ENCODE peak calls at places on chromosomes 3 and 15, in eight cellular contexts. S is GM10248, E is tibial nerve, G is fibroblast of pulmonary artery, F is right lobe of liver, W is epithelial cell of esophagus, O is fibroblast of the aortic adventitia, H is psoas muscle. L is an unnamed sample.

GRCh38 chr3:36906504-36907149 is 38.2 kb downstream of the TRANK1 start:
- DNase-seq in E (no peak), O (peak; percentile 68), S (no peak), H (no peak), F (no peak), W (peak; percentile 54), G (peak; percentile 89), L (peak; percentile 9)

GRCh38 chr15:89937365-89938355 is 24.9 kb upstream of the ARPIN start:
- DNase-seq in H (no peak), F (no peak), E (no peak), W (peak; percentile 43), G (no peak), O (no peak), S (no peak), L (no peak)

GRCh38 chr3:41200669-41201021 is 1.3 kb downstream of the CTNNB1 start:
- DNase-seq in W (peak; percentile 43), E (no peak), S (no peak), O (peak; percentile 38), G (peak; percentile 55), F (no peak), H (no peak), L (peak; percentile 49)

GRCh38 chr3:59593380-59593779 is 543.6 kb upstream of the CFAP20DC start:
- DNase-seq in W (no peak), F (no peak), H (no peak), G (no peak), O (no peak), S (no peak), E (no peak), L (no peak)

GRCh38 chr3:115146032-115146417 is 1.1 kb downstream of the ZBTB20 start:
- DNase-seq in S (peak; percentile 19), E (no peak), G (peak; percentile 77), H (peak; percentile 58), O (peak; percentile 70), F (no peak), W (peak; percentile 84), L (peak; percentile 47)

GRCh38 chr3:150547045-150547753 is 612 bp downstream of the EIF2A start:
- DNase-seq in H (no peak), G (peak; percentile 29), W (peak; percentile 40), S (no peak), O (peak; percentile 46), F (no peak), E (no peak), L (peak; percentile 27)

GRCh38 chr15:74417230-74417629 is 16.5 kb downstream of the SEMA7A start:
- DNase-seq in S (no peak), H (no peak), E (no peak), O (peak; percentile 61), F (no peak), W (peak; percentile 60), G (peak; percentile 61), L (no peak)

GRCh38 chr15:66852064-66852905 is 150.2 kb downstream of the SMAD6 start:
- DNase-seq in E (no peak), F (no peak), W (no peak), S (no peak), G (no peak), O (no peak), H (no peak), L (no peak)

GRCh38 chr3:10983219-10983916 is 9.2 kb upstream of the SLC6A1 start:
- DNase-seq in W (peak; percentile 63), S (peak; percentile 62), E (no peak), G (peak; percentile 42), H (no peak), O (peak; percentile 41), F (no peak), L (peak; percentile 61)

GRCh38 chr15:94080416-94080815 is 150.9 kb upstream of the MCTP2 start:
- DNase-seq in S (no peak), H (peak; percentile 86), G (no peak), E (peak; percentile 51), W (peak; percentile 94), O (peak; percentile 81), F (no peak), L (peak; percentile 92)

GRCh38 chr3:73572371-73572770 is 52.4 kb downstream of the PDZRN3 start:
- DNase-seq in G (no peak), H (no peak), S (no peak), E (no peak), W (no peak), F (no peak), O (no peak), L (peak; percentile 1)

GRCh38 chr15:74461847-74462511 is 1.0 kb upstream of the UBL7 start:
- DNase-seq in E (no peak), O (peak; percentile 6), G (no peak), S (no peak), W (peak; percentile 12), F (no peak), H (no peak), L (no peak)

GRCh38 chr15:41878355-41878699 is 15.5 kb downstream of the SPTBN5 start:
- DNase-seq in F (no peak), G (no peak), O (no peak), S (no peak), E (no peak), H (peak; percentile 68), W (no peak), L (no peak)

GRCh38 chr15:31384568-31384967 is 57.9 kb downstream of the KLF13 start:
- DNase-seq in E (no peak), F (no peak), H (no peak), S (no peak), G (no peak), O (no peak), W (peak; percentile 63), L (no peak)

GRCh38 chr15:69081310-69082004 is 67.0 kb downstream of the NOX5 start:
- DNase-seq in H (peak; percentile 87), O (peak; percentile 78), F (no peak), E (peak; percentile 30), W (no peak), G (peak; percentile 90), S (no peak), L (no peak)

GRCh38 chr3:158074591-158074990 is 31.6 kb downstream of the SHOX2 start:
- DNase-seq in O (no peak), H (no peak), W (no peak), E (no peak), S (no peak), G (no peak), F (no peak), L (no peak)

GRCh38 chr3:9500108-9501050 is 53.2 kb downstream of the LHFPL4 start:
- DNase-seq in W (peak; percentile 76), E (no peak), F (peak; percentile 54), H (peak; percentile 74), G (peak; percentile 69), S (peak; percentile 82), O (peak; percentile 39), L (peak; percentile 61)

GRCh38 chr15:56837281-56837680 is 81.2 kb upstream of the TCF12 start:
- DNase-seq in G (peak; percentile 59), W (no peak), H (no peak), F (no peak), E (no peak), O (peak; percentile 45), S (no peak), L (no peak)

GRCh38 chr3:78728406-78729145 is 1039.2 kb downstream of the ROBO1 start:
- DNase-seq in H (peak; percentile 67), O (peak; percentile 59), E (peak; percentile 34), W (peak; percentile 47), S (no peak), G (peak; percentile 47), F (peak; percentile 40), L (peak; percentile 61)

GRCh38 chr15:74845581-74845980 is 2.6 kb upstream of the ULK3 start:
- DNase-seq in F (no peak), E (no peak), G (no peak), O (no peak), H (no peak), W (no peak), S (no peak), L (no peak)

GRCh38 chr3:103992469-103992868 is 1374.2 kb upstream of the ALCAM start:
- DNase-seq in S (no peak), F (no peak), H (no peak), W (no peak), O (no peak), G (no peak), E (no peak), L (no peak)

GRCh38 chr3:103991461-103992115 is 1375.1 kb upstream of the ALCAM start:
- DNase-seq in G (peak; percentile 25), W (peak; percentile 44), S (no peak), F (no peak), E (no peak), O (peak; percentile 0), H (no peak), L (peak; percentile 61)
- TF ChIP-seq CTCF in G (peak; percentile 47), W (peak; percentile 52), S (peak; percentile 16), F (no peak), E (no peak), O (no peak), H (no peak), L (peak; percentile 73)

DNA sequence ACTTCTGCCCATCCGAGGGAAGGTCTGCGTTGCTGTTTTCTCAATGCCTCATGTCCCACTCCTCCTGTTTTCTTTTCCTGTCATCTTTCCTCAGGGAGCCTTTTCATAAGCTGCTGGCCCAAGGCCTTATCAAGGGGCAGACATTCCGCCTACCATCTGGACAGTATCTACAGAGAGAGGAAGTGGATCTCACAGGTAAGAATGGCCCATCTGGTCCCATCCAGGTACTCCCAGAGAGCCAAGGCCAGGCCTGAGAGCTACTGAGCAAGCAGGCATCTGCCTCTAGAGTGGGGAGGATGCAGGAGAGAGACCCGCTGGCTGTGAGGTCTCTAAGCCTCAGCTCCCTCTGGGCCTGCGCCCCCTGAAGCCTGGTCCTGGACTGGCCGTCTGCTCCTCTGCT is 81.5 kb upstream of the LIMD1 start:
- DNase-seq in O (no peak), S (no peak), F (no peak), G (no peak), W (no peak), H (no peak), E (no peak), L (no peak)
- TF ChIP-seq CTCF in O (no peak), S (no peak), F (no peak), G (no peak), W (no peak), H (no peak), E (no peak), L (no peak)

GRCh38 chr3:195250473-195251251 is 20.3 kb downstream of the XXYLT1 start:
- DNase-seq in F (no peak), O (peak; percentile 59), G (peak; percentile 49), W (no peak), H (peak; percentile 62), S (peak; percentile 60), E (no peak), L (no peak)
- TF ChIP-seq CTCF in F (peak; percentile 12), O (peak; percentile 60), G (peak; percentile 34), W (no peak), H (peak; percentile 22), S (peak; percentile 39), E (peak; percentile 31), L (no peak)

DNA sequence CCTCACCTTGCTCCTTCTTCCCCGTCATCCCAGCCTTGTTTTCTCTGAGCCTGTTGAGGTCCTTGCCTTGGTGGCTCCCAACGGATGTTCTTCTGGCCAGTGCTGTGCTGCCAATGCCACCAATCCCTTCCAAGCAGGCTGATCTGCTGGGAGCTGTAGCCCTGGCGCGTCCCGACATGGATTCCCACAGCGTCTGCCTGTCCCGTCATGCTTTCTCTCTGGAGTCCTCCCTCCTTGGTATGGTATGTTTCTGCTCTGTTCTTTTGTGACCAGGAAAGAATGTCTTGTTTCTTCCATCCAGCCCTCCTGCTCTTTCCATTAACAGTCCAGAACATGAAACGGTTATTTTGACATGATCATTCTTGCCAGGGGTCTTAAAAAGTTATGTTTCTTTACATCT is 10.0 kb downstream of the LIMD1 start:
- DNase-seq in S (no peak), F (no peak), H (no peak), E (no peak), O (no peak), G (no peak), W (peak; percentile 53), L (no peak)
- TF ChIP-seq CTCF in S (no peak), F (no peak), H (no peak), E (no peak), O (no peak), G (no peak), W (no peak), L (no peak)

GRCh38 chr3:135618123-135618522 is 347.4 kb upstream of the PPP2R3A start:
- DNase-seq in H (no peak), G (no peak), W (no peak), O (no peak), S (no peak), F (no peak), E (no peak), L (no peak)
- TF ChIP-seq CTCF in H (no peak), G (no peak), W (no peak), O (no peak), S (no peak), F (no peak), E (no peak), L (no peak)